ENCODE peak calls at places on chromosomes 5 and 9, in five cellular contexts. X is brain microvascular endothelial cell, S is mucosa of descending colon, B is progenitor cell of endocrine pancreas, N is Calu3. F is an unnamed sample.

GRCh38 chr9:127485995-127486394 is 34.7 kb downstream of the LRSAM1 start:
- DNase-seq in X (no peak), S (no peak), B (no peak), N (no peak), F (no peak)

GRCh38 chr9:133120343-133121199 is 469 bp downstream of the RALGDS start:
- DNase-seq in X (no peak), S (no peak), B (no peak), N (no peak), F (no peak)

GRCh38 chr9:77011973-77012817 is 7.3 kb upstream of the FOXB2 start:
- DNase-seq in X (peak), S (peak), B (peak), N (peak), F (no peak)

GRCh38 chr5:151174612-151175101 is 17.1 kb upstream of the ANXA6 start:
- DNase-seq in X (no peak), S (no peak), B (no peak), N (no peak), F (no peak)

GRCh38 chr5:159452480-159453167 is 122.3 kb upstream of the IL12B start:
- DNase-seq in X (no peak), S (no peak), B (no peak), N (no peak), F (no peak)

GRCh38 chr9:127801955-127802575 is 617 bp upstream of the FPGS start:
- DNase-seq in X (no peak), S (no peak), B (no peak), N (no peak), F (no peak)

GRCh38 chr9:114157516-114158176 is 2.3 kb downstream of the COL27A1 start:
- DNase-seq in X (peak), S (no peak), B (no peak), N (no peak), F (no peak)

GRCh38 chr5:90866333-90866732 is 307.7 kb downstream of the ADGRV1 start:
- DNase-seq in X (no peak), S (no peak), B (no peak), N (no peak), F (no peak)

GRCh38 chr9:73183917-73184861 is 32.5 kb downstream of the ANXA1 start:
- DNase-seq in X (no peak), S (no peak), B (no peak), N (no peak), F (peak)

GRCh38 chr5:32710335-32710858 is 724 bp upstream of the NPR3 start:
- DNase-seq in X (no peak), S (peak), B (peak), N (peak), F (no peak)

GRCh38 chr5:139495644-139496435 is 13.3 kb upstream of the STING1 start:
- DNase-seq in X (peak), S (no peak), B (no peak), N (peak), F (no peak)

GRCh38 chr5:133962801-133963476 is 5.5 kb downstream of the C5orf15 start:
- DNase-seq in X (no peak), S (no peak), B (no peak), N (no peak), F (no peak)

GRCh38 chr5:94240064-94240463 is 378.3 kb downstream of the KIAA0825 start:
- DNase-seq in X (no peak), S (no peak), B (no peak), N (no peak), F (no peak)

GRCh38 chr5:150313921-150314716 is 11.4 kb upstream of the ARSI start:
- DNase-seq in X (no peak), S (no peak), B (no peak), N (no peak), F (no peak)

GRCh38 chr9:133812077-133812868 is 74.1 kb upstream of the SARDH start:
- DNase-seq in X (no peak), S (no peak), B (no peak), N (no peak), F (no peak)

GRCh38 chr9:14671327-14671840 is 21.8 kb downstream of the ZDHHC21 start:
- DNase-seq in X (no peak), S (no peak), B (no peak), N (no peak), F (no peak)

GRCh38 chr9:105053209-105053652 is 125.3 kb upstream of the ABCA1 start:
- DNase-seq in X (peak), S (no peak), B (no peak), N (peak), F (peak)

GRCh38 chr5:77683171-77683732 is 44.7 kb upstream of the OTP start:
- DNase-seq in X (no peak), S (no peak), B (no peak), N (no peak), F (no peak)

GRCh38 chr9:99513441-99514112 is 291.5 kb downstream of the SEC61B start:
- DNase-seq in X (no peak), S (no peak), B (no peak), N (no peak), F (no peak)

GRCh38 chr9:128933731-128934130 is 12.9 kb downstream of the PHYHD1 start:
- DNase-seq in X (no peak), S (no peak), B (no peak), N (no peak), F (no peak)

GRCh38 chr5:147963948-147964693 is 57.8 kb upstream of the C5orf46 start:
- DNase-seq in X (no peak), S (peak), B (no peak), N (peak), F (no peak)

GRCh38 chr9:13033959-13034695 is 245.4 kb downstream of the MPDZ start:
- DNase-seq in X (peak), S (peak), B (peak), N (peak), F (peak)

GRCh38 chr5:167217097-167217743 is 1074.2 kb upstream of the WWC1 start:
- DNase-seq in X (no peak), S (no peak), B (no peak), N (no peak), F (no peak)

GRCh38 chr9:97753364-97753763 is 56.2 kb upstream of the XPA start:
- DNase-seq in X (no peak), S (no peak), B (no peak), N (no peak), F (no peak)

GRCh38 chr5:124053340-124053739 is 541.4 kb downstream of the CSNK1G3 start:
- DNase-seq in X (peak), S (no peak), B (no peak), N (no peak), F (no peak)

GRCh38 chr5:7886849-7887460 is 18.0 kb downstream of the MTRR start:
- DNase-seq in X (no peak), S (no peak), B (no peak), N (no peak), F (peak)

GRCh38 chr5:151234476-151235238 is 10.8 kb upstream of the CCDC69 start:
- DNase-seq in X (peak), S (peak), B (no peak), N (peak), F (peak)

GRCh38 chr5:36073595-36074216 is 7.0 kb upstream of the UGT3A2 start:
- DNase-seq in X (no peak), S (no peak), B (no peak), N (no peak), F (no peak)

GRCh38 chr9:134341929-134342745 is 15.9 kb downstream of the RXRA start:
- DNase-seq in X (no peak), S (no peak), B (no peak), N (no peak), F (no peak)

GRCh38 chr9:13934411-13934810 is 379.5 kb downstream of the NFIB start:
- DNase-seq in X (no peak), S (no peak), B (no peak), N (no peak), F (no peak)

GRCh38 chr5:152864993-152865392 is 459.9 kb upstream of the NMUR2 start:
- DNase-seq in X (no peak), S (no peak), B (no peak), N (no peak), F (no peak)

GRCh38 chr9:116112236-116112635 is 41.4 kb upstream of the PAPPA start:
- DNase-seq in X (no peak), S (no peak), B (no peak), N (no peak), F (no peak)

DNA sequence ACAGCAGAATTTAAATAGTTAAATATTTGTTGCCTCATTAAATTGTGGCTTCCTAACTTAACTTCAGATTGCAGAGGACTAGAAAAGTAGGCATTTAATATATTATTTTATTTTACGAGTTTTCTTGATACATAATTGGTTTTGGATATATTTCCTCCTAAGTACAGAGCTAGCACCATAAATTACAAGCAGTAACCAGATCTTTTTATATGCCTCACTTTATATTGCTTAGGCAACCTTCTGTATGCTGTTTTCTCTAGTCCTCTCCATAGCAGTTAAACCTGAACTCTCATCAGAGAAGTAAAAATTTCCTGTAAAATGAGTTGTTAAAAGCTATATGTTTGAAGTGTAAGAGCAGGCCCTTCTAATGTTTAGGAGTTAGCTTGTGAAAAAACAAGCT is 144.2 kb downstream of the ZCCHC7 start:
- DNase-seq in X (no peak), S (no peak), B (no peak), N (no peak), F (no peak)
- TF ChIP-seq CTCF in X (no peak), S (no peak), B (no peak), N (no peak), F (no peak)

DNA sequence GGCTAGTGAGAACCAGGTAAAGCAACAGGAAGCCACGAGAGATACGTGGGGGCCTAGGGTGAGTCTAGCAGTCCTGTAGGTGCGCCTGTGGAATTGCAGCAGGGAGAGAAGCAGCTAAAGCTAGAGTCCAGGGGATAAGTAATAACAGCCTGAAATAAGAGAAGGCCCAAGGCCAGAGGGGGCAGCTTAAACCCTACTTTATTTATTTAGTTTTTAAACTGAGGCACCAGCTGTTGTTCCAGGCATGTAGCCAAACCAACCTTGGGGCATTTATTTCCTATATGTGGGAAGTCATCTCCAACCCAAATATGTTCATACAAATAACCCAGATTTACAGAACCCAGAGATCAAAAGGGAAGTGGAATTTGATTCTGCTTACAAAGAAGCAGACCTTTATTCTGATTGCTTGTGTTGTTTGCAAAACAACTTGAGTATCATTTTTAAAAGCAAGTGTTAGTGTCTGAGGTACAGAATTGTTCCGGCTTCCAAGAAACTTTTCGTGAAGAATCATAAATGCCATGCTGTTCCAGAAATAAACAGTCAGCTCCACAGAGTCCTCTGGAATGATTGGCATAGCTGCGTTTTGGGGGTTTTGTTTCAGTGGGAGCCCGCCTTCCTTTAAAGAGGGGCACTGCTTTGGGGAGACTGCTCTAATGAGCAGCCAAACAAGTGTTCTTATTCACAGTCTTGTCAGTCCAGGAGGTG is 93.3 kb downstream of the GLDC start:
- DNase-seq in X (peak), S (no peak), B (no peak), N (no peak), F (peak)
- TF ChIP-seq CTCF in X (peak), S (no peak), B (no peak), N (no peak), F (peak)

DNA sequence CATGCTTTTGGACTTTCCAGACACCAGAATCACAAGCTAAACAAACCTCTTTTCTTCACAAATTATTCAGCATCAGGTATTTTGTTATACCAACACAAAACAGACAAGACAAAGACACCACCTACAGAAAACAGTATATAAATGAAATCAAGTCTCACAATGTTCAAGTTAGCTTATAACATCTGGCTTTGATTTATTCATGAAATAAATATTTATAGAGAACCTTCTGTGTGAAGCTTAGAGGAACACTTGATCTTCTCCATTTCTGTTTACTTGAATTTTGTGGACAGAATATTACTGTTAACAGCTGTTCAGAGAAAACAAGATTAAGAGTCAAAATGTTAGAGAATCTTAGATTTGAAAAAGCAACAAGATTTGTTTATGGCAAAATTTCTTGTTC is 137.4 kb upstream of the PRR16 start:
- DNase-seq in X (no peak), S (no peak), B (no peak), N (no peak), F (peak)
- TF ChIP-seq CTCF in X (no peak), S (no peak), B (no peak), N (no peak), F (no peak)

GRCh38 chr5:1208221-1208742 is 6.9 kb downstream of the SLC6A19 start:
- DNase-seq in X (no peak), S (no peak), B (no peak), N (no peak), F (no peak)

GRCh38 chr5:1207555-1207954 is 6.2 kb downstream of the SLC6A19 start:
- DNase-seq in X (no peak), S (no peak), B (no peak), N (no peak), F (no peak)

GRCh38 chr5:1209896-1210776 is 8.7 kb downstream of the SLC6A19 start:
- DNase-seq in X (no peak), S (no peak), B (no peak), N (no peak), F (no peak)

GRCh38 chr5:1209552-1209852 is 8.1 kb downstream of the SLC6A19 start:
- DNase-seq in X (no peak), S (no peak), B (no peak), N (no peak), F (no peak)

DNA sequence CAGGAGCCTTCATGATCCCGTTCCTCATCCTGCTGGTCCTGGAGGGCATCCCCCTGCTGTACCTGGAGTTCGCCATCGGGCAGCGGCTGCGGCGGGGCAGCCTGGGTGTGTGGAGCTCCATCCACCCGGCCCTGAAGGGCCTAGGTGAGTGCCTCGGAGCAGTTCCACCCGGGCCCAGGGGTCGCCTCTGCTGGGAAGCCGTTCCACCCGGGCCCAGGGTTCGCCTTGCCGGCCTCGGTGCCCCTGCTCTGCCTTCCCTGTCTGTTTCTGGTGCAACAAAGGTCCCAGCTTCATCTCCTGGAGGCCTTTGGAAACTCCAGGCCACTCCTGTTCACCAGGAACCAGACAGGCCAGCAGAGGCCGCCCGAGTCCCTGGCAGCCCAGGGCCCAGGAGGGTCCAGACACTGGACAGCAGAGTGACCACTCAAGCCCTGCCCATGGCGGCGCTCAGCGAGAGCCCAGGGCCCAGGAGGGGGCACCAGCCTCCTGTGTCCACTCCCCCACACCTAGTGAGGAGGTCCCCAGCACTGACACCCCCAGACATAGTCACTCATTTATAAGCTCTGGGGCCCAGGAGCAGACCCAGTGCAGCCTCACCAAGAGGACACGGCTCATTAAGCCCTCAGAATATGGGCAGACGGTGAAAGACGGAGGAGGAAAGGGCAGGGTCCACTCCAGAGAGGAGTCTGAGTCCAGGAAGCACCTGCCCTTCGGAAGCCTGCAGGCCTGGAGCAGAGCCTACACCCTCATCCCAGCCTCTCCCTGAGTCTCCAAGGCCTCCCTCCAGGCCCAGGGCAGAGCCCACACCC is 7.6 kb downstream of the SLC6A19 start:
- DNase-seq in X (no peak), S (peak), B (no peak), N (peak), F (no peak)
- TF ChIP-seq CTCF in X (peak), S (peak), B (peak), N (peak), F (peak)

GRCh38 chr9:26951794-26952193 is 4.4 kb upstream of the IFT74 start:
- DNase-seq in X (no peak), S (no peak), B (no peak), N (no peak), F (no peak)

GRCh38 chr9:26955921-26956886 is at the start of gene IFT74:
- DNase-seq in X (peak), S (peak), B (peak), N (peak), F (peak)

GRCh38 chr9:26950521-26950920 is 3.5 kb upstream of the PLAA start:
- DNase-seq in X (no peak), S (no peak), B (no peak), N (no peak), F (no peak)

GRCh38 chr9:26955222-26955903 is 849 bp upstream of the IFT74 start:
- DNase-seq in X (no peak), S (peak), B (no peak), N (no peak), F (no peak)

GRCh38 chr9:26954050-26954508 is 2.1 kb upstream of the IFT74 start:
- DNase-seq in X (no peak), S (no peak), B (no peak), N (no peak), F (no peak)
- TF ChIP-seq CTCF in X (no peak), S (no peak), B (no peak), N (no peak), F (no peak)

DNA sequence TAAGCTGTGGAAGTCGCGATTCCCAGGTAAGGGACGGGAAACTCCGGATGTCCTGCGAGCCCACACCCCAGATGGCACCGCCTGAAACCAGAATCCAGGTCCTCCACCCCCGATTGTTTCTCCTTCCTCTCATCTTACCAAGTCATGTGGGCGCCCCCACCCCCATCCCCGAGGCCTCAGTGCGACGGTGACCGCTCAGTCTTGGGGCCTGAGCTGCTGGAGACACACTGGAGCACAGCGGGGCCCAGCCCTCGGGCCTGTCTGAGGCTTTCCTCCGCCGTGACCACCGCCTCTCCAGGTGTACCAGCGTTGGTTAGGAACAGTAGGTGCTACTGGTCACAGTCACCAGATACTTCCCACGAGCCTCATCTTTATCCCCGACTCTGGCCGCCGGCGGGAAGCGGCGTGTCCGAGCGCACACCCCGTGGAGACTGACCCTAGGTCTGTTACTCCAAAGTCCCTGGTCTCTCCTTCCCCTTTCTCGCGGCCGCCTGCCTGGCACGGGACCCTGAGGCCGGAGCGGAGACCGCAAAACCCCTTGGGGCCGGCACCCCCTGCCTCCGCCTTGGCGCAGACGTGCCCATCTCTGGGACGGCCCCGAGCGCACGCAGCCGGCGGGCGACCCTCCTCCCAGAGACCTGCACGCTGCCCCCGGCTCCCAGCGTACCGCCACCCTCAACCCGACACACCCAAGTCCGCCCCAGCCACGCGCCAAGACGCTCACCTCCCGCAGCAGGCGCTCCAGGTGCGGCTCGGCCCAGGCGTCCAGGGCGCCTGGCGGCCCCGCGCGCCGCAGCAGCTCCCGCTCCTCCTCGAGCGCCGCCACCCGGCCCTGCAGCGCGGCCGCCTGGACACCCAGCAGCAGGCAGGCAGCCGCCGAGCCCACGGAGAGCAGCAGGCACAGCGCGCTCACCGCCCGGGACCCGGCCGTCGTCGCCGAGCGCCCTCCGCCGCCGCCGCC is 733 bp downstream of the COL23A1 start:
- DNase-seq in X (no peak), S (no peak), B (peak), N (no peak), F (no peak)
- TF ChIP-seq CTCF in X (no peak), S (no peak), B (peak), N (no peak), F (no peak)

F was measured in AG09319.